ENCODE peak calls at places on chromosomes 7 and 10, in nine cellular contexts. One of them, this sample, is unnamed.
A peak's percentile ranks its signal among the peaks of the same experiment; 100 is the strongest.

GRCh38 chr7:33686001-33686591 is 219.2 kb upstream of the BMPER start:
- DNase-seq in left lung: peak; percentile 72
- DNase-seq in cardiac fibroblast: no peak
- DNase-seq in ovary: no peak
- DNase-seq in lower lobe of right lung: peak; percentile 53
- DNase-seq in fibroblast of lung: no peak
- DNase-seq in cardiac muscle cell: no peak
- DNase-seq in IMR-90: no peak
- DNase-seq in HepG2: no peak
- DNase-seq in this sample: no peak

GRCh38 chr10:59872892-59873463 is 33.4 kb downstream of the CCDC6 start:
- DNase-seq in cardiac fibroblast: peak; percentile 97
- DNase-seq in fibroblast of lung: peak; percentile 98
- DNase-seq in cardiac muscle cell: peak; percentile 28
- DNase-seq in IMR-90: peak; percentile 97
- DNase-seq in ovary: no peak
- DNase-seq in HepG2: peak; percentile 55
- DNase-seq in left lung: no peak
- DNase-seq in lower lobe of right lung: no peak
- DNase-seq in this sample: no peak

GRCh38 chr7:26100940-26101339 is 51.1 kb upstream of the NFE2L3 start:
- DNase-seq in cardiac fibroblast: no peak
- DNase-seq in ovary: no peak
- DNase-seq in left lung: no peak
- DNase-seq in lower lobe of right lung: no peak
- DNase-seq in fibroblast of lung: no peak
- DNase-seq in HepG2: no peak
- DNase-seq in IMR-90: no peak
- DNase-seq in cardiac muscle cell: no peak
- DNase-seq in this sample: no peak

GRCh38 chr10:110016037-110016436 is 8.3 kb downstream of the ADD3 start:
- DNase-seq in IMR-90: peak; percentile 28
- DNase-seq in lower lobe of right lung: no peak
- DNase-seq in left lung: no peak
- DNase-seq in fibroblast of lung: peak; percentile 26
- DNase-seq in HepG2: peak; percentile 44
- DNase-seq in cardiac muscle cell: peak; percentile 29
- DNase-seq in ovary: no peak
- DNase-seq in cardiac fibroblast: no peak
- DNase-seq in this sample: no peak

GRCh38 chr7:148935451-148935850 is 51.4 kb upstream of the EZH2 start:
- DNase-seq in left lung: no peak
- DNase-seq in cardiac fibroblast: no peak
- DNase-seq in ovary: no peak
- DNase-seq in IMR-90: no peak
- DNase-seq in cardiac muscle cell: no peak
- DNase-seq in fibroblast of lung: no peak
- DNase-seq in lower lobe of right lung: no peak
- DNase-seq in HepG2: no peak
- DNase-seq in this sample: no peak

GRCh38 chr7:95493247-95493646 is 7.5 kb downstream of the ASB4 start:
- DNase-seq in cardiac muscle cell: no peak
- DNase-seq in cardiac fibroblast: peak; percentile 59
- DNase-seq in HepG2: no peak
- DNase-seq in fibroblast of lung: peak; percentile 62
- DNase-seq in IMR-90: peak; percentile 35
- DNase-seq in ovary: no peak
- DNase-seq in lower lobe of right lung: no peak
- DNase-seq in left lung: no peak
- DNase-seq in this sample: no peak

GRCh38 chr7:81162771-81163525 is 244.1 kb upstream of the SEMA3C start:
- DNase-seq in fibroblast of lung: peak; percentile 83
- DNase-seq in ovary: no peak
- DNase-seq in cardiac muscle cell: no peak
- DNase-seq in lower lobe of right lung: no peak
- DNase-seq in left lung: no peak
- DNase-seq in cardiac fibroblast: peak; percentile 73
- DNase-seq in HepG2: no peak
- DNase-seq in IMR-90: peak; percentile 70
- DNase-seq in this sample: no peak

GRCh38 chr10:15169555-15170407 is 1.3 kb upstream of the NMT2 start:
- DNase-seq in cardiac fibroblast: no peak
- DNase-seq in IMR-90: no peak
- DNase-seq in cardiac muscle cell: peak; percentile 12
- DNase-seq in left lung: no peak
- DNase-seq in HepG2: peak; percentile 29
- DNase-seq in lower lobe of right lung: no peak
- DNase-seq in fibroblast of lung: no peak
- DNase-seq in ovary: no peak
- DNase-seq in this sample: no peak

GRCh38 chr10:62681211-62681940 is 123.1 kb upstream of the ADO start:
- DNase-seq in HepG2: peak; percentile 36
- DNase-seq in ovary: no peak
- DNase-seq in lower lobe of right lung: peak; percentile 53
- DNase-seq in left lung: peak; percentile 71
- DNase-seq in fibroblast of lung: peak; percentile 58
- DNase-seq in cardiac fibroblast: peak; percentile 8
- DNase-seq in IMR-90: no peak
- DNase-seq in cardiac muscle cell: peak; percentile 42
- DNase-seq in this sample: no peak

GRCh38 chr10:131849591-131850489 is 51.0 kb upstream of the PPP2R2D start:
- DNase-seq in ovary: no peak
- DNase-seq in lower lobe of right lung: no peak
- DNase-seq in HepG2: no peak
- DNase-seq in left lung: peak; percentile 73
- DNase-seq in cardiac muscle cell: no peak
- DNase-seq in cardiac fibroblast: no peak
- DNase-seq in fibroblast of lung: no peak
- DNase-seq in IMR-90: no peak
- DNase-seq in this sample: peak; percentile 19

GRCh38 chr10:124106241-124106905 is 13.0 kb upstream of the CHST15 start:
- DNase-seq in cardiac fibroblast: peak; percentile 63
- DNase-seq in left lung: no peak
- DNase-seq in ovary: peak; percentile 94
- DNase-seq in fibroblast of lung: peak; percentile 85
- DNase-seq in lower lobe of right lung: peak; percentile 65
- DNase-seq in cardiac muscle cell: no peak
- DNase-seq in IMR-90: peak; percentile 55
- DNase-seq in HepG2: peak; percentile 28
- DNase-seq in this sample: peak; percentile 78

GRCh38 chr10:53886325-53887300 is 914.4 kb downstream of the PCDH15 start:
- DNase-seq in IMR-90: no peak
- DNase-seq in HepG2: peak; percentile 68
- DNase-seq in left lung: no peak
- DNase-seq in ovary: no peak
- DNase-seq in fibroblast of lung: no peak
- DNase-seq in cardiac fibroblast: no peak
- DNase-seq in lower lobe of right lung: no peak
- DNase-seq in cardiac muscle cell: no peak
- DNase-seq in this sample: no peak

GRCh38 chr7:1448958-1449357 is 10.3 kb downstream of the MICALL2 start:
- DNase-seq in HepG2: no peak
- DNase-seq in cardiac muscle cell: no peak
- DNase-seq in lower lobe of right lung: no peak
- DNase-seq in fibroblast of lung: no peak
- DNase-seq in cardiac fibroblast: no peak
- DNase-seq in IMR-90: no peak
- DNase-seq in left lung: no peak
- DNase-seq in ovary: no peak
- DNase-seq in this sample: no peak

GRCh38 chr10:17428616-17429097 is 25.7 kb downstream of the ST8SIA6 start:
- DNase-seq in ovary: no peak
- DNase-seq in HepG2: no peak
- DNase-seq in left lung: no peak
- DNase-seq in cardiac muscle cell: no peak
- DNase-seq in IMR-90: no peak
- DNase-seq in cardiac fibroblast: no peak
- DNase-seq in lower lobe of right lung: no peak
- DNase-seq in fibroblast of lung: no peak
- DNase-seq in this sample: no peak

GRCh38 chr7:5633161-5634106 is 148.0 kb downstream of the RNF216 start:
- DNase-seq in IMR-90: no peak
- DNase-seq in HepG2: no peak
- DNase-seq in fibroblast of lung: no peak
- DNase-seq in cardiac fibroblast: no peak
- DNase-seq in lower lobe of right lung: no peak
- DNase-seq in cardiac muscle cell: no peak
- DNase-seq in ovary: no peak
- DNase-seq in left lung: no peak
- DNase-seq in this sample: no peak

GRCh38 chr7:102914585-102914984 is 1.8 kb downstream of the LRRC17 start:
- DNase-seq in HepG2: no peak
- DNase-seq in IMR-90: peak; percentile 93
- DNase-seq in lower lobe of right lung: no peak
- DNase-seq in ovary: peak; percentile 77
- DNase-seq in left lung: no peak
- DNase-seq in cardiac muscle cell: peak; percentile 20
- DNase-seq in cardiac fibroblast: peak; percentile 97
- DNase-seq in fibroblast of lung: peak; percentile 93
- DNase-seq in this sample: peak; percentile 81

GRCh38 chr7:102916426-102916825 is 3.6 kb downstream of the LRRC17 start:
- DNase-seq in cardiac muscle cell: no peak
- DNase-seq in fibroblast of lung: peak; percentile 90
- DNase-seq in IMR-90: peak; percentile 84
- DNase-seq in left lung: no peak
- DNase-seq in cardiac fibroblast: peak; percentile 91
- DNase-seq in lower lobe of right lung: no peak
- DNase-seq in ovary: no peak
- DNase-seq in HepG2: no peak
- DNase-seq in this sample: no peak

GRCh38 chr7:102913846-102914245 is 1.0 kb downstream of the LRRC17 start:
- DNase-seq in cardiac fibroblast: peak; percentile 25
- DNase-seq in lower lobe of right lung: no peak
- DNase-seq in left lung: no peak
- DNase-seq in IMR-90: no peak
- DNase-seq in HepG2: no peak
- DNase-seq in fibroblast of lung: peak; percentile 32
- DNase-seq in ovary: peak; percentile 40
- DNase-seq in cardiac muscle cell: no peak
- DNase-seq in this sample: no peak

GRCh38 chr7:102908676-102909075 is 4.1 kb upstream of the LRRC17 start:
- DNase-seq in IMR-90: no peak
- DNase-seq in cardiac muscle cell: no peak
- DNase-seq in left lung: no peak
- DNase-seq in fibroblast of lung: no peak
- DNase-seq in HepG2: no peak
- DNase-seq in cardiac fibroblast: no peak
- DNase-seq in lower lobe of right lung: no peak
- DNase-seq in ovary: no peak
- DNase-seq in this sample: no peak

DNA sequence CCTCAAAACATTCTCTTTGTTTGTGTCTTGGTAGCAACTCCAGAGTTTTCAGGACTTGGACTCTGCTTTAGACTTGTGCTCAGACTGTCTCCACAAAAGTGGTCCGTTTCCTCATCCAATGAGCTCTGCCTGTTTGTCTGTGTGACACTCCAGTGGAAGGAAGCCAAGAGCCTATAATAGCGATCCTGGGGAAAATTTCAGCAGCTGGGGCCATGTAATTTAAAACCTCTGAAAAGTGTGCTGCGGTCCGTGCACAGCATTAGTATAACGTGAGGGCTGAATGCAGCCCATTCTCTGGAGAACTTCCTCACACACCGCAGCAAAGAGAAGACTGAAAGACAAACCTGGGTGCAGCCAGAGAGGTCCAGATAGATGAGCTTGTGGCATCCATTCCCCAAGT is at the start of gene LRRC17:
- DNase-seq in fibroblast of lung: peak; percentile 94
- DNase-seq in cardiac muscle cell: peak; percentile 82
- DNase-seq in cardiac fibroblast: peak; percentile 89
- DNase-seq in ovary: peak; percentile 50
- DNase-seq in left lung: no peak
- DNase-seq in IMR-90: peak; percentile 97
- DNase-seq in HepG2: no peak
- DNase-seq in lower lobe of right lung: no peak
- DNase-seq in this sample: no peak
- H3K4me3 ChIP-seq in fibroblast of lung: peak within 1 kb of the TSS; percentile 67
- H3K4me3 ChIP-seq in cardiac muscle cell: no peak within 1 kb of the TSS
- H3K4me3 ChIP-seq in cardiac fibroblast: peak within 1 kb of the TSS; percentile 48
- H3K4me3 ChIP-seq in ovary: peak within 1 kb of the TSS; percentile 36
- H3K4me3 ChIP-seq in left lung: no peak within 1 kb of the TSS
- H3K4me3 ChIP-seq in IMR-90: peak within 1 kb of the TSS; percentile 93
- H3K4me3 ChIP-seq in HepG2: no peak within 1 kb of the TSS
- H3K4me3 ChIP-seq in lower lobe of right lung: peak within 1 kb of the TSS; percentile 28
- H3K4me3 ChIP-seq in this sample: peak within 1 kb of the TSS; percentile 59

DNA sequence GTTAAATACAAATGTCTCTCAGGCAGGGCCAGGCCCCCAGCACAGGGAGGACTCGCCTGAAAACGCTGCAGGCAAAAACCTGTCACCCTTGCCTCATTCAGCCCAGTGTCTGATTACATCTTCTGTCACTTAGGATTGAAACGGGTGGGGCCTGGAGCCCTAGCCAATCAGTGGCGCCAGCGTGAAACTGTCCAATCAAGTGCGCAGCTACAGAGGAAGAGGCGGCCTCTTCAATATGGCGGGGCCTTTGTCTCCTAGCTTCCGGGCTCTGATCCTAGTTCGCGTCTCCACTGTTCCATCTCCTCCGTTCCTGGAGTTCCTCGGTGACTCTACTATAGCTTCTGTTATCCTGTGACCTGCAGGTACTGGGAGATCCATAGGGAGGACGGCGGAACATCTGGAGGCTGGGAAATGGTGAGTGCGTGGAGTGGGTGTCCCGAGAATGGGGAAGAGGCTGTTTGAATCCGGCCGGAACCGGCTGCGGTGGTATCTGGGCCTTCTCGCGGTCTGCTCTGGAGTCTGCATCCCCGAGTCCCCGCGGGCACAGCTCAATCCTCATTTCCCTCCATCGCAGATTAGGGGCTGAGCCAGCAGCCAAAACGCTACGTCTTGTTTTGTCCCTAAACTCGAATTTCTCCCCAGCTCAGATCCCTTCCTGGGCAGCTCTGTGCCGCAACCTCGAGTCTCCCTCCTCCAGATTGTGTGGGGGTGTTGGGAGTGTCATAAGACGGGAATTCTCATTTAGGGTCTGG is at the start of gene ZNF736:
- DNase-seq in HepG2: no peak
- DNase-seq in left lung: peak; percentile 89
- DNase-seq in fibroblast of lung: peak; percentile 95
- DNase-seq in cardiac muscle cell: peak; percentile 46
- DNase-seq in lower lobe of right lung: peak; percentile 93
- DNase-seq in ovary: peak; percentile 85
- DNase-seq in IMR-90: peak; percentile 94
- DNase-seq in cardiac fibroblast: peak; percentile 97
- DNase-seq in this sample: peak; percentile 94
- H3K4me3 ChIP-seq in HepG2: no peak within 1 kb of the TSS
- H3K4me3 ChIP-seq in left lung: peak within 1 kb of the TSS; percentile 66
- H3K4me3 ChIP-seq in fibroblast of lung: peak within 1 kb of the TSS; percentile 92
- H3K4me3 ChIP-seq in cardiac muscle cell: peak within 1 kb of the TSS; percentile 28
- H3K4me3 ChIP-seq in lower lobe of right lung: peak within 1 kb of the TSS; percentile 87
- H3K4me3 ChIP-seq in ovary: peak within 1 kb of the TSS; percentile 57
- H3K4me3 ChIP-seq in IMR-90: peak within 1 kb of the TSS; percentile 96
- H3K4me3 ChIP-seq in cardiac fibroblast: peak within 1 kb of the TSS; percentile 88
- H3K4me3 ChIP-seq in this sample: peak within 1 kb of the TSS; percentile 89

GRCh38 chr10:3192856-3193635 is 20.5 kb upstream of the PITRM1 start:
- DNase-seq in IMR-90: peak; percentile 73
- DNase-seq in lower lobe of right lung: no peak
- DNase-seq in cardiac muscle cell: peak; percentile 59
- DNase-seq in cardiac fibroblast: peak; percentile 80
- DNase-seq in ovary: no peak
- DNase-seq in HepG2: peak; percentile 29
- DNase-seq in left lung: no peak
- DNase-seq in fibroblast of lung: peak; percentile 48
- DNase-seq in this sample: no peak
- H3K4me3 ChIP-seq in IMR-90: peak overlapping the region; percentile 29
- H3K4me3 ChIP-seq in lower lobe of right lung: peak overlapping the region; percentile 39
- H3K4me3 ChIP-seq in cardiac muscle cell: no peak overlapping the region
- H3K4me3 ChIP-seq in cardiac fibroblast: peak overlapping the region; percentile 38
- H3K4me3 ChIP-seq in ovary: no peak overlapping the region
- H3K4me3 ChIP-seq in HepG2: no peak overlapping the region
- H3K4me3 ChIP-seq in left lung: peak overlapping the region; percentile 5
- H3K4me3 ChIP-seq in fibroblast of lung: peak overlapping the region; percentile 53
- H3K4me3 ChIP-seq in this sample: no peak overlapping the region

GRCh38 chr7:27150568-27151340 is 1.6 kb downstream of the HOXA3 start:
- DNase-seq in fibroblast of lung: peak; percentile 47
- DNase-seq in left lung: peak; percentile 92
- DNase-seq in cardiac fibroblast: peak; percentile 59
- DNase-seq in IMR-90: peak; percentile 78
- DNase-seq in HepG2: peak; percentile 42
- DNase-seq in lower lobe of right lung: peak; percentile 82
- DNase-seq in ovary: peak; percentile 81
- DNase-seq in cardiac muscle cell: peak; percentile 79
- DNase-seq in this sample: peak; percentile 93
- H3K4me3 ChIP-seq in fibroblast of lung: peak overlapping the region; percentile 61
- H3K4me3 ChIP-seq in left lung: peak overlapping the region; percentile 41
- H3K4me3 ChIP-seq in cardiac fibroblast: peak overlapping the region; percentile 26
- H3K4me3 ChIP-seq in IMR-90: peak overlapping the region; percentile 54
- H3K4me3 ChIP-seq in HepG2: peak overlapping the region; percentile 88
- H3K4me3 ChIP-seq in lower lobe of right lung: peak overlapping the region; percentile 60
- H3K4me3 ChIP-seq in ovary: peak overlapping the region; percentile 74
- H3K4me3 ChIP-seq in cardiac muscle cell: peak overlapping the region; percentile 10
- H3K4me3 ChIP-seq in this sample: peak overlapping the region; percentile 7